ENCODE peak calls at places on chromosome 2, in nine cellular contexts. V is HFF-Myc, L is cardiac fibroblast, O is HFFc6, X is neural progenitor cell, A is body of pancreas, J is choroid plexus epithelial cell, N is Caco-2, D is type B pancreatic cell. C is an unnamed sample.

GRCh38 chr2:210442457-210442856 is 34.1 kb downstream of the LANCL1 start:
- DNase-seq in N (no peak), D (no peak), O (no peak), J (no peak), L (no peak), V (no peak), A (no peak), X (no peak), C (no peak)

GRCh38 chr2:186572705-186573104 is 17.2 kb upstream of the ITGAV start:
- DNase-seq in D (no peak), X (no peak), V (no peak), A (no peak), O (no peak), N (no peak), L (no peak), J (no peak), C (no peak)

GRCh38 chr2:103401621-103402020 is 639.8 kb downstream of the TMEM182 start:
- DNase-seq in L (peak), A (no peak), N (peak), J (peak), D (no peak), O (no peak), X (peak), V (no peak), C (peak)

GRCh38 chr2:120451334-120451733 is 105.4 kb downstream of the INHBB start:
- DNase-seq in V (no peak), A (no peak), L (no peak), D (no peak), X (no peak), J (no peak), N (no peak), O (no peak), C (no peak)

GRCh38 chr2:205273627-205274026 is 408.7 kb upstream of the NRP2 start:
- DNase-seq in N (peak), O (no peak), V (no peak), X (no peak), D (no peak), A (no peak), L (no peak), J (no peak), C (no peak)

GRCh38 chr2:74383254-74383653 is 3.1 kb upstream of the DCTN1 start:
- DNase-seq in N (no peak), J (peak), L (peak), X (no peak), A (peak), D (no peak), V (no peak), O (peak), C (no peak)

GRCh38 chr2:29130295-29130694 is 15.1 kb downstream of the CLIP4 start:
- DNase-seq in A (peak), L (peak), N (no peak), D (no peak), J (peak), V (peak), X (no peak), O (peak), C (no peak)

GRCh38 chr2:162403884-162404283 is 60.0 kb downstream of the GCA start:
- DNase-seq in O (peak), D (no peak), X (no peak), J (peak), A (peak), N (no peak), V (peak), L (peak), C (no peak)

GRCh38 chr2:231680284-231680991 is 27.9 kb upstream of the PTMA start:
- DNase-seq in V (no peak), J (no peak), D (peak), A (peak), O (no peak), X (peak), L (no peak), N (peak), C (no peak)

GRCh38 chr2:163610817-163611556 is 124.8 kb downstream of the FIGN start:
- DNase-seq in A (no peak), D (no peak), O (no peak), X (peak), J (no peak), N (peak), L (no peak), V (no peak), C (no peak)

GRCh38 chr2:28401948-28402550 is 9.4 kb downstream of the FOSL2 start:
- DNase-seq in O (no peak), X (no peak), D (no peak), J (no peak), N (no peak), V (no peak), L (no peak), A (no peak), C (no peak)

GRCh38 chr2:107132141-107132540 is 246.2 kb upstream of the ST6GAL2 start:
- DNase-seq in J (no peak), L (no peak), X (no peak), A (no peak), D (no peak), V (no peak), N (no peak), O (no peak), C (peak)

GRCh38 chr2:55721601-55722215 is 28.1 kb upstream of the PNPT1 start:
- DNase-seq in L (no peak), D (no peak), V (no peak), A (no peak), O (no peak), X (no peak), J (peak), N (no peak), C (no peak)

GRCh38 chr2:52402128-52402527 is 1365.5 kb upstream of the CHAC2 start:
- DNase-seq in O (no peak), N (no peak), X (no peak), J (no peak), V (no peak), D (no peak), A (peak), L (no peak), C (no peak)

GRCh38 chr2:18787726-18788125 is 198.4 kb upstream of the NT5C1B start:
- DNase-seq in J (no peak), A (no peak), X (no peak), V (no peak), N (no peak), L (no peak), D (no peak), O (no peak), C (no peak)

GRCh38 chr2:172108587-172108930 is 5.9 kb upstream of the DLX2 start:
- DNase-seq in O (no peak), N (no peak), V (no peak), J (no peak), X (peak), A (no peak), L (no peak), D (no peak), C (no peak)

GRCh38 chr2:207073791-207074678 is 91.7 kb downstream of the KLF7 start:
- DNase-seq in L (peak), J (peak), X (no peak), N (no peak), A (no peak), D (no peak), O (no peak), V (no peak), C (no peak)

GRCh38 chr2:96532641-96533291 is 3.8 kb upstream of the ARID5A start:
- DNase-seq in V (no peak), N (no peak), D (peak), A (no peak), L (no peak), X (no peak), J (no peak), O (no peak), C (no peak)

GRCh38 chr2:109005686-109006204 is 16.7 kb upstream of the EDAR start:
- DNase-seq in V (no peak), L (peak), X (no peak), O (no peak), N (no peak), J (no peak), A (no peak), D (no peak), C (no peak)

GRCh38 chr2:127142663-127143630 is 36.0 kb upstream of the BIN1 start:
- DNase-seq in X (no peak), N (no peak), A (no peak), O (no peak), L (peak), D (no peak), V (no peak), J (peak), C (no peak)
- TF ChIP-seq CTCF in X (no peak), N (no peak), A (no peak), O (peak), L (no peak), D (no peak), V (no peak), J (peak), C (no peak)

GRCh38 chr2:63993871-63994270 is 25.4 kb downstream of the VPS54 start:
- DNase-seq in N (no peak), D (no peak), O (no peak), J (no peak), A (no peak), L (no peak), V (no peak), X (no peak), C (no peak)
- TF ChIP-seq CTCF in N (no peak), D (no peak), O (no peak), J (no peak), A (no peak), L (no peak), V (no peak), X (no peak), C (no peak)

DNA sequence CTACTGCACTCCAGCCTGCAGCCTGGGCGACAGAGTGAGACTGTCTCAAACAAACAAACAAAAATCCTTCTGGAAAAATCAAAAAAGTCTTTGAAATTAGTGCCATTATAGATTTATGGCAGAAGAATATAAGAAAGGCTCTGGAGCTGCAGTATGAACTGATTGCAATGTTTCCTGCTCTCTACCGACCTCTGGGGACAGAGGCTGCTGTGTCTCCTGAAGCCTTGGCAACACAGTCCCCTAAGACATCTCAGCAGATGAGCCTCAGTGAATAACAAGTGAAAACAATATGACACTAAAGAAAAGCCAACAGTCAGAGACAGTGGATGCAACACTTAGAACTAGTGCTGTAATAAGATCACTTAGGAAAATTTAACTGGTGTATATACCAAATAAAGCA is 494.9 kb upstream of the LRATD1 start:
- DNase-seq in J (peak), X (peak), A (peak), O (no peak), D (no peak), N (no peak), V (no peak), L (no peak), C (no peak)
- TF ChIP-seq CTCF in J (peak), X (peak), A (no peak), O (no peak), D (peak), N (peak), V (no peak), L (peak), C (peak)

GRCh38 chr2:203892207-203892606 is 24.6 kb downstream of the CTLA4 start:
- DNase-seq in N (peak), D (no peak), V (no peak), X (no peak), O (no peak), L (no peak), A (no peak), J (no peak), C (no peak)

GRCh38 chr2:203891474-203891873 is 23.9 kb downstream of the CTLA4 start:
- DNase-seq in L (no peak), V (no peak), O (peak), X (no peak), A (no peak), N (no peak), J (peak), D (no peak), C (no peak)

GRCh38 chr2:203893823-203894222 is 26.3 kb downstream of the CTLA4 start:
- DNase-seq in N (no peak), J (no peak), V (no peak), A (no peak), X (no peak), D (no peak), O (no peak), L (no peak), C (no peak)

GRCh38 chr2:203893386-203893785 is 25.8 kb downstream of the CTLA4 start:
- DNase-seq in V (no peak), L (peak), J (no peak), D (no peak), O (peak), X (no peak), N (no peak), A (no peak), C (no peak)

DNA sequence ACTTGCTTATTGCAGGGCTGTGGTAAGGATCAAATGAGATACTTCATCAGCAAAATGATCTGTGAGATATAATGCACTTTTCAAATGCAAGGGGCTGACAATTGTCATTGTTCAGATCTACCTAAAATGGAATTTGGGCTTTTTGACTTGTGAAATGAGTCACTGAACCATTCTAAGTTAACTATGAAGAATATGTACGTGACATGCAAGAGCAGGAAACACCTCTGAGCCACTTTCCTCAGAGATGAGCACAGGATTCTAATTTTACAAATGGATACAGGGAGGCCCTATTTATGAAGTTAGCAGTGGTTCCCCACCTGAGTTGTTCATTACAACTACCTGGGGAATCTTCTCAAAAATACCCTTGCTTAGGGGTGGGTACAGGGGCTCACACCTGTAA is 26.7 kb downstream of the CTLA4 start:
- DNase-seq in O (no peak), J (no peak), V (no peak), A (no peak), N (no peak), L (no peak), X (no peak), D (no peak), C (no peak)
- TF ChIP-seq CTCF in O (no peak), J (no peak), V (no peak), A (no peak), N (no peak), L (no peak), X (no peak), D (no peak), C (no peak)

DNA sequence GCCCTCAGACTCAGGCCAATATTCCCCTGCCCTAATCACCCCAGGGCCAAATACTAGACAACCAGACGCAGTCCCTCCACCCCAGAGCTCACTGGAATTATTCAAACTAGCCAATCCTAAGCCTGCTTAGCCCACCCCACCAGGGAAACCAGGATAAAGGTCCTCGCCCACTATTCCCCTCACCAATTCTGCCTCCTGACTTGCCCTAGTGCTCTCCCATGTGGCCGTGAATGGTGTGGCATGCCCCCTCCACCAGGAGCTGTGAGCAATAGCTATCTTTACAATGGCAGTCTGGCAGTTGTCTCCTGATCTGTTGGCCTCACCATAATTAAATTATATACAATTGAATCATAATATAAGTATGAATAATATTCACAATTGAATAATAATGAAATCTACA is 42.3 kb downstream of the FAM124B start:
- DNase-seq in J (peak), N (no peak), A (no peak), L (peak), O (no peak), D (no peak), V (no peak), X (peak), C (peak)
- TF ChIP-seq CTCF in J (peak), N (peak), A (no peak), L (peak), O (peak), D (peak), V (peak), X (peak), C (peak)

DNA sequence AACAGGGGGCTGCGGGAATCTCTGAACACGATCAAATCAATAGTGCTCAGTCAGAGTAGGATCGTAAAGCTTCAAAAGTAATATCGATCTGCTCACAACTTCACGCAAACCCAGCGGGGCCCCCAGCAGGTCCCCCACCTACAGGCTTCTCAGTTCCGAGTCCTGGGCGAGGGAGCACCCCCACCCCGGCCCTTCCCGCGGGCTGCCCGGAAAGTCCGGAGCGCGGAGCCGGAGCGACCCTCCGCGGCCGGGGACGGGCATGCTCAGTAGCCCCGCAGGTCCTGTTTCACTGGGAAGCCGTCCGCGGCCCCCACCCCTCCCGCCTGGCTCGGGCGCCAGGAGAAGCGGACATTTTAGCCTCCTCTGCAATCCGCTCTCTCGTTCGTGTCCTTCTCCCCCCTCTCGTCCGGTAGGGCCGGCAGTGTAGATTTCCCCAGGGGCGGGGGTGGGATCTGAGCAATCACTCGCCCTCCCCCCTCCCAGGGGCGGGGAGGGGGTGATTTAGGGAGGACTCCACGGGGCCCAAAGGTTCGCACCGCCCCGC is 3.3 kb upstream of the SPRED2 start:
- DNase-seq in J (peak), O (peak), X (peak), L (peak), D (peak), V (no peak), N (peak), A (peak), C (peak)
- TF ChIP-seq CTCF in J (no peak), O (peak), X (no peak), L (no peak), D (no peak), V (no peak), N (peak), A (no peak), C (no peak)

DNA sequence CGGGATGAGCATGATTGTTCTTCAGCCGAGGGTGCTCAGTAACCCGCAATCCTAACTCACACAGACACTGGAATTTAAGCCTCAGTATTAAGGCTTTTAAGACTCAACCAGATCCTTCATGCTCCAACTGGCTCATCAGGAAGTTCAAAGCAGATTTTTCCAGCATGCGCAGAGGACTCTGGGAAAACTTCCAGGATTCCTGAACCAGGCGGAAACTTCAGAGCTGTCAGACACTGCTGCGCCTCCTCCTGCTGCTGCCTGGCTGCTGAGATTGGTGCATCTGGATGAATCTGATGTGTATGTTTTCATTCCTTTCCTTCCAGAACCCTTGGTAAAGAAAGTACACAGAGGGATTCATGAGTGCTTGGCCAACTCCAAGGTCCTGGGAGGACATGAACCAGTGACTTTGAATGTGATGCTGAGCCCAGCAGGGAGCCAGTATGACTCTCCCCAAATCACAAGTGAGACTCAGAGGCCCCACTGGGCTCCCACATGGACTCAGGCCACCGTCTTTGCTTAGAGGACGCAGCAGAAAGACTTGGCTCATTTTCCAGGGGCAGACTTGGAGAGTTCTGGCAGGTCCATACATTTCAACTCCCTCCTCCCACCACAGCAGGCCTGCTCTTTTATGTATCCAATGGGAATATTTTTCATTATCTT is 143.5 kb upstream of the HDAC4 start:
- DNase-seq in J (no peak), A (no peak), L (peak), X (no peak), V (peak), N (no peak), D (no peak), O (peak), C (no peak)
- TF ChIP-seq CTCF in J (no peak), A (no peak), L (no peak), X (no peak), V (no peak), N (no peak), D (no peak), O (no peak), C (no peak)